ENCODE peak calls at places on chromosomes 7 and 10, in six cellular contexts. D is GM06990, T is PC-3, Y is mammary epithelial cell, J is Panc1, X is right lobe of liver. Q is an unnamed sample. For H3K36me3, the result is how much of the 10 kb centered on the place peaks cover.

GRCh38 chr10:122847782-122848604 is 2.3 kb upstream of the CUZD1 start:
- DNase-seq in D (no peak), T (no peak), Y (no peak), J (no peak), X (no peak), Q (no peak)

GRCh38 chr7:155007947-155008346 is 5.0 kb upstream of the PAXIP1 start:
- DNase-seq in D (no peak), T (no peak), Y (no peak), J (peak), X (no peak), Q (no peak)

GRCh38 chr10:45374451-45375052 is 536 bp downstream of the ALOX5 start:
- DNase-seq in D (peak), T (peak), Y (peak), J (no peak), X (no peak), Q (no peak)

GRCh38 chr10:131811239-131812011 is 89.4 kb upstream of the PPP2R2D start:
- DNase-seq in D (no peak), T (no peak), Y (no peak), J (no peak), X (no peak), Q (no peak)

GRCh38 chr7:103735377-103735776 is 254.1 kb downstream of the RELN start:
- DNase-seq in D (no peak), T (peak), Y (peak), J (no peak), X (no peak), Q (no peak)

GRCh38 chr7:99762680-99763327 is 21.2 kb downstream of the CYP3A4 start:
- DNase-seq in D (no peak), T (peak), Y (peak), J (no peak), X (no peak), Q (no peak)

GRCh38 chr10:62076872-62077271 is 175.4 kb downstream of the ARID5B start:
- DNase-seq in D (no peak), T (peak), Y (peak), J (peak), X (no peak), Q (no peak)

GRCh38 chr7:76396039-76396732 is 13.3 kb downstream of the SSC4D start:
- DNase-seq in D (no peak), T (no peak), Y (no peak), J (no peak), X (no peak), Q (no peak)

GRCh38 chr7:117946201-117946633 is 73.0 kb upstream of the CTTNBP2 start:
- DNase-seq in D (no peak), T (peak), Y (peak), J (no peak), X (no peak), Q (no peak)

GRCh38 chr7:91030680-91031079 is 233.6 kb upstream of the FZD1 start:
- DNase-seq in D (no peak), T (no peak), Y (no peak), J (no peak), X (no peak), Q (no peak)

GRCh38 chr10:46547331-46547880 is 9.1 kb downstream of the GPRIN2 start:
- DNase-seq in D (no peak), T (no peak), Y (no peak), J (no peak), X (peak), Q (no peak)

GRCh38 chr7:4174451-4174850 is 507.6 kb upstream of the FOXK1 start:
- DNase-seq in D (no peak), T (no peak), Y (no peak), J (no peak), X (no peak), Q (no peak)

GRCh38 chr10:14478639-14479038 is 147.9 kb upstream of the FRMD4A start:
- DNase-seq in D (no peak), T (peak), Y (peak), J (no peak), X (peak), Q (no peak)

GRCh38 chr7:77455334-77455733 is 39.2 kb upstream of the GSAP start:
- DNase-seq in D (no peak), T (peak), Y (peak), J (peak), X (no peak), Q (no peak)

GRCh38 chr7:98357751-98358161 is 43.1 kb downstream of the BAIAP2L1 start:
- DNase-seq in D (no peak), T (peak), Y (no peak), J (peak), X (peak), Q (no peak)

GRCh38 chr10:26519803-26520202 is 81.7 kb downstream of the APBB1IP start:
- DNase-seq in D (no peak), T (no peak), Y (no peak), J (no peak), X (no peak), Q (no peak)
- H3K36me3 ChIP-seq in D (under half), T (under half), Y (under half), J (under half), X (under half), Q (under half)

GRCh38 chr7:128801008-128801407 is 9.2 kb downstream of the CCDC136 start:
- DNase-seq in D (no peak), T (no peak), Y (no peak), J (no peak), X (no peak), Q (no peak)
- H3K36me3 ChIP-seq in D (under half), T (under half), Y (under half), J (under half), X (under half), Q (under half)

DNA sequence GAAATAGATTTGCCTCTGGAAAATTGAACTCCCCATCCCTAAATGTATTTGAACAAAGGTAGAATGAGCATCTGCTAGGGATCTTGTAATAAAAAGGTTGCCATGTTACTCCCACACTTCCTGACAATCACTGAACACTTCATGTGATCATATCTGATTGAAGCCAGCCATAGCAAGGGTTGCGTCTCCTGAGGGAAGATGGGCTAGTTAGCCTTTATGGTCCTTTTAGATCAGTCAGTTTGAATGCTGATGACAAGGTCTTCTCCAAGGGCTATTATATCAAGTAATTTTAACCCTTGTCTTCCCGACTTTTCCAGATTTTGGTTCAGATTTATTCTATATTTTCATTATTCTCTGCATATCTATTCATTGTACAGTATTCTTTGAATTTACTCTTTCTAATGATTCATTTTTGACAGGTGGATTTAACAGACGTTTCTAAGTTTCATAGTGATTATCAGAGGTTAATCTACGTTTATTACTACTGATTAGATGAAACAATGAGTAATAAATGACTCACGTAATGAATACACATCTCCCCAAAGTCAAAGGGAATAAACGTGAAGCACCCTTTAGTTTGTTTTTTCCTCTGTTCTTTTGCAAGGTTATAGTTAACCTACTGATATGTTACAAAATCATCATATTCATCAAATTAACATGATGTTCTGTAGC is 28.1 kb downstream of the CSGALNACT2 start:
- DNase-seq in D (peak), T (peak), Y (peak), J (no peak), X (no peak), Q (no peak)
- H3K36me3 ChIP-seq in D (under half), T (under half), Y (under half), J (under half), X (under half), Q (under half)

DNA sequence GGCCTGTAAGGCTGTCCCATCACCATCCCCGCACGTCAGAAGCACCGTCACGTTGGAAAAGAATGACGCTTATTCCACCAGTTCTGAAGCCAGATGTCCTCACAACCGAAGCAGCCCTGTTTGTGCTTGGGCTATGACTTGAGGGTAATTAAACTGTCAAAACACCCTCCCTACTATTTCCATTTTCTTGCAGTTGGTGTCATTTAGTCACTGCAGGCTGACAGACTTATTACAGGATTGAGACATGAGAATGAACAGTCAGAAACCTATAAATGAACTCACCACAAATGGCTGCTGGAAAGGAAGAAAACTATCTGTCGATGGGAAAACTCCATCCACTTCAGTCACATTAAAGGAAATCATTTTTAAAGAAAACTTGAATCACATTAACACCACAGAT is 85.3 kb downstream of the VOPP1 start:
- DNase-seq in D (no peak), T (no peak), Y (no peak), J (no peak), X (no peak), Q (no peak)
- H3K36me3 ChIP-seq in D (half or more), T (under half), Y (under half), J (under half), X (under half), Q (half or more)

GRCh38 chr7:129006636-129007414 is 48.1 kb downstream of the TNPO3 start:
- DNase-seq in D (no peak), T (no peak), Y (peak), J (no peak), X (no peak), Q (no peak)
- H3K36me3 ChIP-seq in D (under half), T (under half), Y (under half), J (under half), X (under half), Q (under half)

GRCh38 chr7:505171-505570 is 14.5 kb downstream of the PDGFA start:
- DNase-seq in D (no peak), T (no peak), Y (no peak), J (no peak), X (peak), Q (no peak)
- H3K36me3 ChIP-seq in D (under half), T (under half), Y (under half), J (under half), X (under half), Q (under half)

DNA sequence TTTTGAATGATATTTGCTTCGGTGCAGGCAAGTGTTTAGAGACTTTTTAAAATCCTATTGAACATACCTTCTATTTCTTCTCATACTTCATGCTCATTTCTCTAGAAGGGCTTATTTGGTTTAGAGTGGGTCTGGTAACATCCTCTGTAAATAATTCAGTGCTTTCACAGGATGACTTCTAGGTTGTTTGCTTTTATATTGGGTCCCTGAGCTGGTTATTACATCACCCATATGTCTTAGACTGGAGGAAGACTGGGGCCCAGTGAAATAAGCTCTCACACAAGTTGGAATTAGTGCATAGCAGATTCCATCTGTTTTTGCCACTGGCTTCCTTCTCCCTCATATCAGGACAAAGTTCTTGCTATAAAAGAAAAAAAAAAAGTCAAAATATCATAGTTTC is 6.5 kb downstream of the SUPV3L1 start:
- DNase-seq in D (no peak), T (no peak), Y (no peak), J (no peak), X (no peak), Q (no peak)
- H3K36me3 ChIP-seq in D (under half), T (half or more), Y (under half), J (under half), X (under half), Q (under half)

Q was measured in GM12878.